ENCODE peak calls at places on chromosome 2, in seven cellular contexts. Q is colonic mucosa, K is kidney, T is Peyer's patch, W is AG10803, G is lower lobe of right lung, L is cardiac fibroblast. H is an unnamed sample.

GRCh38 chr2:24779121-24779520 is 14.1 kb downstream of the PTRHD1 start:
- DNase-seq in L (no peak), G (no peak), W (no peak), Q (no peak), K (no peak), T (no peak), H (peak)

GRCh38 chr2:160228141-160228963 is 28.3 kb upstream of the ITGB6 start:
- DNase-seq in W (peak), Q (no peak), G (no peak), K (no peak), L (peak), T (no peak), H (no peak)

GRCh38 chr2:127173073-127173472 is 47.0 kb downstream of the CYP27C1 start:
- DNase-seq in G (no peak), T (no peak), K (no peak), W (peak), L (peak), Q (no peak), H (no peak)

GRCh38 chr2:184425083-184425482 is 173.2 kb upstream of the ZNF804A start:
- DNase-seq in T (no peak), K (no peak), Q (no peak), G (no peak), W (no peak), L (no peak), H (no peak)

GRCh38 chr2:85997016-85997970 is 108.4 kb downstream of the POLR1A start:
- DNase-seq in L (peak), K (no peak), Q (no peak), G (no peak), T (no peak), W (peak), H (no peak)

GRCh38 chr2:108535380-108535677 is 1.1 kb downstream of the LIMS1 start:
- DNase-seq in G (no peak), Q (no peak), L (peak), W (peak), K (no peak), T (no peak), H (no peak)

GRCh38 chr2:150674283-150674682 is 186.8 kb upstream of the RND3 start:
- DNase-seq in W (peak), T (no peak), L (no peak), K (no peak), G (no peak), Q (no peak), H (no peak)

GRCh38 chr2:188869560-188869959 is 104.6 kb upstream of the COL3A1 start:
- DNase-seq in T (no peak), W (peak), L (peak), K (no peak), G (no peak), Q (no peak), H (no peak)

GRCh38 chr2:197201874-197202273 is 108.7 kb downstream of the ANKRD44 start:
- DNase-seq in W (no peak), Q (no peak), G (no peak), K (no peak), L (no peak), T (no peak), H (no peak)

GRCh38 chr2:225366731-225367130 is 32.8 kb upstream of the NYAP2 start:
- DNase-seq in T (no peak), W (peak), Q (no peak), L (no peak), K (no peak), G (no peak), H (no peak)

GRCh38 chr2:231297108-231297908 is 98.2 kb upstream of the B3GNT7 start:
- DNase-seq in T (peak), K (no peak), L (peak), W (peak), G (peak), Q (peak), H (peak)

GRCh38 chr2:75464348-75464946 is 96.3 kb downstream of the EVA1A start:
- DNase-seq in L (peak), Q (no peak), G (no peak), K (no peak), W (peak), T (no peak), H (peak)

GRCh38 chr2:120395686-120396518 is 50.0 kb downstream of the INHBB start:
- DNase-seq in W (no peak), L (peak), Q (no peak), G (no peak), K (peak), T (no peak), H (peak)

GRCh38 chr2:239463541-239464165 is 62.8 kb upstream of the HDAC4 start:
- DNase-seq in G (no peak), Q (no peak), W (no peak), K (peak), L (no peak), T (peak), H (no peak)

GRCh38 chr2:176464886-176465564 is 195.8 kb downstream of the MTX2 start:
- DNase-seq in T (no peak), K (no peak), Q (no peak), G (no peak), L (no peak), W (no peak), H (no peak)

GRCh38 chr2:10240911-10241610 is 61.6 kb upstream of the HPCAL1 start:
- DNase-seq in K (no peak), G (peak), L (no peak), W (no peak), T (no peak), Q (no peak), H (no peak)

GRCh38 chr2:37653805-37654378 is 17.6 kb downstream of the CDC42EP3 start:
- DNase-seq in L (no peak), W (peak), G (peak), T (peak), K (peak), Q (no peak), H (no peak)

GRCh38 chr2:209331291-209331844 is 92.5 kb upstream of the MAP2 start:
- DNase-seq in Q (no peak), T (no peak), K (no peak), W (peak), L (peak), G (no peak), H (peak)

GRCh38 chr2:120737802-120738516 is 2.3 kb downstream of the GLI2 start:
- DNase-seq in T (no peak), G (no peak), K (no peak), Q (peak), W (no peak), L (peak), H (peak)

GRCh38 chr2:161160226-161161073 is at the start of gene TANK:
- DNase-seq in Q (peak), W (peak), G (peak), K (peak), T (peak), L (peak), H (peak)

GRCh38 chr2:232420463-232421188 is 14.0 kb downstream of the ALPG start:
- DNase-seq in K (no peak), T (no peak), W (no peak), G (peak), Q (peak), L (peak), H (peak)

GRCh38 chr2:38722271-38723115 is 28.7 kb downstream of the SRSF7 start:
- DNase-seq in T (no peak), W (no peak), L (no peak), Q (no peak), G (no peak), K (no peak), H (no peak)

GRCh38 chr2:37870829-37871228 is 54.3 kb upstream of the RMDN2 start:
- DNase-seq in K (no peak), L (peak), G (no peak), W (peak), Q (no peak), T (no peak), H (no peak)

GRCh38 chr2:8671176-8671575 is 10.7 kb upstream of the ID2 start:
- DNase-seq in T (no peak), L (no peak), K (no peak), W (no peak), G (peak), Q (no peak), H (no peak)

GRCh38 chr2:36399050-36399449 is 43.5 kb downstream of the CRIM1 start:
- DNase-seq in K (no peak), T (no peak), G (no peak), L (no peak), Q (no peak), W (no peak), H (no peak)

GRCh38 chr2:105546623-105546964 is 147.7 kb upstream of the FHL2 start:
- DNase-seq in W (no peak), K (no peak), L (no peak), Q (peak), G (no peak), T (no peak), H (no peak)

GRCh38 chr2:102041351-102041750 is 49.6 kb downstream of the IL1R2 start:
- DNase-seq in L (peak), T (no peak), Q (no peak), G (no peak), K (no peak), W (peak), H (peak)

GRCh38 chr2:113160248-113160647 is 13.5 kb upstream of the PSD4 start:
- DNase-seq in T (no peak), G (no peak), K (no peak), W (no peak), L (no peak), Q (no peak), H (no peak)

GRCh38 chr2:222912117-222912516 is 51.3 kb downstream of the ACSL3 start:
- DNase-seq in T (peak), L (peak), G (no peak), Q (no peak), K (no peak), W (peak), H (no peak)

GRCh38 chr2:194686569-194686968 is 970.5 kb upstream of the SLC39A10 start:
- DNase-seq in L (no peak), Q (no peak), K (no peak), W (no peak), G (no peak), T (no peak), H (no peak)

GRCh38 chr2:39411186-39411944 is 25.7 kb downstream of the MAP4K3 start:
- DNase-seq in W (peak), G (no peak), L (peak), K (no peak), Q (no peak), T (no peak), H (no peak)

GRCh38 chr2:241952816-241953215 is 83.3 kb downstream of the RTP5 start:
- DNase-seq in W (no peak), Q (no peak), K (no peak), G (no peak), L (no peak), T (no peak), H (no peak)

GRCh38 chr2:84297155-84297554 is 161.9 kb downstream of the SUCLG1 start:
- DNase-seq in G (no peak), K (no peak), L (no peak), Q (peak), W (no peak), T (no peak), H (no peak)

GRCh38 chr2:158665536-158666302 is 129.4 kb upstream of the DAPL1 start:
- DNase-seq in L (peak), W (no peak), G (no peak), K (no peak), T (no peak), Q (no peak), H (no peak)

GRCh38 chr2:205563646-205564045 is 118.7 kb upstream of the NRP2 start:
- DNase-seq in G (peak), W (no peak), L (peak), K (no peak), T (no peak), Q (peak), H (no peak)

GRCh38 chr2:232891621-232892071 is 21.6 kb downstream of the SNORC start:
- DNase-seq in W (peak), Q (no peak), L (peak), T (no peak), K (peak), G (no peak), H (peak)

GRCh38 chr2:85504434-85505261 is 34.3 kb upstream of the MAT2A start:
- DNase-seq in G (no peak), L (peak), T (no peak), K (no peak), Q (no peak), W (peak), H (no peak)

GRCh38 chr2:27381577-27382181 is 1.1 kb upstream of the ZNF513 start:
- DNase-seq in Q (no peak), T (no peak), G (no peak), K (no peak), L (no peak), W (no peak), H (no peak)
- H3K4me3 ChIP-seq in Q (no peak), T (no peak), G (no peak), K (no peak), L (no peak), W (no peak), H (no peak)

DNA sequence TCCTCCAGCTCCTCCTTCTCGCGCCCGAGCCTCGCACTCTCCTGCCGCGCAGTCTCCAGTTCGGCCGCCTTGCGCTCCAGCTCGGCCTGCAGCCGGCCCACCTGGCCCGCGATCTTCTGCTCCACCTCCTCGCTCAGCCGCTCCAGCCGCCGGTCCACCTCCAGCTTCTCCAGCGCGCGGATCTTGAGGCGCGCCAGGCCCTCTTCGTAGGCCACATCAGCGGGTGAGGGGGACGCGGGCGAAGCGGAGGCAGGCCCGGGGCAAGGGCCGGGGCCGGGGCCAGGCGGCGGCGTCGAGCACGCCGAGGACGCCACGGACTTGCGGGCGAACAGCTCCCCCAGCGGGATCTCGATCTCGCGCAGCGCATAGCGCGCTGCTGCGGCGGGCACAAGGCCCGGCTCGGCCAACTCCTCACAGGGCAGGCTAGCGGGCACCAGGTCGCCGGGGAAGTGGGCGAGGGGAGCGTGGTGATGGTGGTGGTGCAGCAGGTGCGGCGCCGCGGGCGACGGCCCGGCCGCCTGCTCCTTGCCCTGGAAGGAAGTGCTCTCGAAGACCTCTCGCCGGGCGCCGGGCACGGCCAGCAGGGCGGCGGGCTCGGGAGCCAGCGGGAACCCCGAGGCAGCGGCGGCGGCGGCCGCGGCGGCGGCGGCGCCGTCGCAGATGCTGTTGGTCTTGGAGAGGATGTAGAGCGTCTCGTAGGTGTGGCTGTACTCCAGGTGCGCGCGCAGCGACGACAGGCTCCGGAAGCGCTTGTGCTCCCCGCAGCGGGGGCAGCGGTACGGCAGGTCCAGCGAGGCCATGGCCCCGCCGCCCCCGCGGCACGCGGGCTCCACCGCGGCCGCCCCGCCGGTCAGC is 15.2 kb downstream of the FBXO41 start:
- DNase-seq in T (peak), W (no peak), G (no peak), Q (peak), L (peak), K (no peak), H (peak)
- H3K4me3 ChIP-seq in T (peak), W (no peak), G (peak), Q (peak), L (no peak), K (no peak), H (no peak)

DNA sequence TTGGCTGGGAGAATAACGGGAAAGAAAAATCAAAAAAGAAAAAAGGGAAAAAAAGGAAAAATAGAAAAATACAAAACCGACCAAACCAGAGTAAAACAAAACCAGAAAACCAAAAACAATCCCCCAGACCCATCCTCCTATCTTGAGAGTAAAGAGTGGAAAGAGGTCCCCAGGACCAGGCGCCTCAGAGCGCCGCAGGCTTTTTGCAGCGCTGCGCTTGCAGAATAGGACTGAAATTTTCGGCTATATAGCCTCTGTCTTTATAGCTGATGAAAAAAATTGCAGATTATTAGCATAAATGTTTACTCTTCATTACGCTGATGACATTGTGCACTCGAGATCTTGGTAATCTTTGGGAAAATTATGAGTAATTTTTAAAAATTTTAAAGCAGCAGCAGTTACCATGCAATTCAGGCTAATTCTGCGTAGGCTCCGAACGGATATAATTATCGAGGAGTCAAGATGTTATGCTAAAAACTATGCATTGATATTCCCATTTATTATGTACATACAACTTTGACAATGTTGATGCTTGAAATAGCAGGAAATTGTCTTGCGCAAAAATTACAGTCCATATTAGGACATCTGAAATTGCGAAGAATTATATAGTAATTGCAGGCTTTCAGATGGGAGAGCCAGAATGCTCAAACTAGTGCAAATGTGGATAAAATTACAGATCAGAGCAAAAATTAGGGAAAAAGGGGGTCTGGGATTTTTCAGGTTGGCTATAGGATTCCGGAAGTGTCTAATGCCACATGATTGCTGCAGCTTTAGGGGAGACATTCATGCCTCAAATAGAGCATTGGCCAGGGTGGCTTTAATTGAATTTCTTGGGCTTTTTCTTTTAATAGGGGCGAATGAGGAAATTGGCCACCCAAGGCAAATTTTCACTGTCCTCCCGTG is 8.4 kb downstream of the DLX1 start:
- DNase-seq in K (no peak), Q (no peak), G (no peak), L (no peak), T (no peak), W (no peak), H (no peak)
- H3K4me3 ChIP-seq in K (no peak), Q (no peak), G (no peak), L (no peak), T (no peak), W (peak), H (no peak)

DNA sequence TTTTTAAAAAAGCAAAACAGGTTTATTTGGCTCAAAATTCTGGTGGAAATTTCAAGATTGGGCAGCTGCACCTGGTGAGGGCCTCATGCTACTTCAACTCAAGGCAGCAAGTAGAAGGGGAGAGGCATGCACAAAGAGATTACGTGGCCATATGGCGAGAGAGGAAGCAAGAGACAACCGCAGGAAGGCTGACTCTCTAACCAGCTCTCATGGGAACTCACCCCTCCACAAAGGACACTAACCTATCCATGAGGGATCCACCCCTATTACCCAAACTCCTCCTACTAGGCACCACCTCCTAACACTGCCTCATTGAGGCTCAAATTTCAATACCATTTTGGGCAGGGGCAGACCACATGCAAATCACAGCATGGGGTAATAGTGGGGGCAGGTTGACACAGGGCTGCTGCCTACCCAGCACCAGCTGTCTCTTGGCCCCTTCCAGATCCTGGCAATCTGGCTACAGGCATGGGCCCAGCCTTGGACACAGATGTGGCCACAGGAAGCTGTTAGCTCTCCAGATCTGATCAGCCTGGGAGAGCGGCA is 2.0 kb upstream of the CAPN10 start:
- DNase-seq in L (peak), W (peak), Q (no peak), T (peak), G (peak), K (peak), H (no peak)
- H3K4me3 ChIP-seq in L (no peak), W (peak), Q (no peak), T (peak), G (peak), K (peak), H (no peak)

GRCh38 chr2:144454466-144455287 is 65.2 kb downstream of the ZEB2 start:
- DNase-seq in G (no peak), W (no peak), K (no peak), L (no peak), Q (no peak), T (no peak), H (no peak)

GRCh38 chr2:144451443-144451842 is 68.5 kb downstream of the ZEB2 start:
- DNase-seq in G (no peak), K (no peak), L (no peak), Q (no peak), W (no peak), T (no peak), H (no peak)

GRCh38 chr2:144453486-144454158 is 66.3 kb downstream of the ZEB2 start:
- DNase-seq in W (peak), T (no peak), K (no peak), G (no peak), Q (no peak), L (no peak), H (no peak)

GRCh38 chr2:144452169-144453038 is 67.5 kb downstream of the ZEB2 start:
- DNase-seq in K (no peak), T (no peak), L (peak), W (peak), G (no peak), Q (no peak), H (no peak)

DNA sequence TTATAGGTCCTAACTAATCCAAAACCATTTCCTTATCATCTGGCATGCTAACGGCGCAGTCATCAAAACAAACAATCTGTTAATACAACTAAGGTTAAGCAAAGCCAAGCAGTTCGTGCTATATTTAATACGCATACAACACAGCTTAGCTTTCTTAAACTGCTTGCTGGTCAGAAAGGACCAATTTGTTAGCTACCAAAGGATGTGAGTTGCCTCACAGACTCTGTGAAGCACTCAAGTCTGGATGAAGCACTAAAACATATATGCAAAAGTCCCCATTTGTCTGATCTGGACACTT is 66.9 kb downstream of the ZEB2 start:
- DNase-seq in K (no peak), Q (no peak), W (peak), L (peak), G (no peak), T (no peak), H (no peak)
- H3K4me3 ChIP-seq in K (peak), Q (no peak), W (no peak), L (no peak), G (peak), T (no peak), H (no peak)